ENCODE peak calls at places on chromosomes 1 and 21, in eight cellular contexts. L, E, B, C, K, X, Z and R are unnamed samples.

GRCh38 chr1:36705629-36706028 is 222.9 kb upstream of the CSF3R start:
- DNase-seq in L (no peak), E (no peak), B (no peak), C (no peak), K (no peak), X (no peak), Z (no peak), R (peak; percentile 9)

GRCh38 chr1:7107109-7107830 is 322.0 kb downstream of the CAMTA1 start:
- DNase-seq in L (no peak), E (no peak), B (no peak), C (no peak), K (no peak), X (no peak), Z (no peak), R (no peak)

GRCh38 chr1:93080424-93080823 is 1.3 kb downstream of the MTF2 start:
- DNase-seq in L (no peak), E (no peak), B (peak; percentile 77), C (no peak), K (no peak), X (no peak), Z (no peak), R (no peak)

GRCh38 chr21:14957836-14958235 is 107.0 kb downstream of the NRIP1 start:
- DNase-seq in L (no peak), E (no peak), B (no peak), C (no peak), K (no peak), X (no peak), Z (no peak), R (no peak)

GRCh38 chr1:183048087-183049085 is 25.2 kb downstream of the LAMC1 start:
- DNase-seq in L (no peak), E (no peak), B (no peak), C (no peak), K (no peak), X (no peak), Z (no peak), R (no peak)

GRCh38 chr1:240000634-240001033 is 91.0 kb upstream of the FMN2 start:
- DNase-seq in L (no peak), E (no peak), B (peak; percentile 68), C (no peak), K (no peak), X (no peak), Z (no peak), R (no peak)

GRCh38 chr1:3518256-3518655 is 63.8 kb downstream of the ARHGEF16 start:
- DNase-seq in L (no peak), E (no peak), B (no peak), C (no peak), K (no peak), X (peak; percentile 20), Z (no peak), R (no peak)

GRCh38 chr1:203945030-203945429 is 83.6 kb downstream of the SNRPE start:
- DNase-seq in L (no peak), E (no peak), B (no peak), C (no peak), K (no peak), X (no peak), Z (no peak), R (no peak)

GRCh38 chr1:14140800-14141526 is 441.0 kb downstream of the PRDM2 start:
- DNase-seq in L (no peak), E (peak; percentile 25), B (peak; percentile 50), C (peak; percentile 55), K (peak; percentile 29), X (no peak), Z (no peak), R (no peak)

GRCh38 chr1:203776636-203777035 is 11.7 kb downstream of the LAX1 start:
- DNase-seq in L (no peak), E (no peak), B (no peak), C (peak; percentile 14), K (no peak), X (no peak), Z (no peak), R (peak; percentile 22)

DNA sequence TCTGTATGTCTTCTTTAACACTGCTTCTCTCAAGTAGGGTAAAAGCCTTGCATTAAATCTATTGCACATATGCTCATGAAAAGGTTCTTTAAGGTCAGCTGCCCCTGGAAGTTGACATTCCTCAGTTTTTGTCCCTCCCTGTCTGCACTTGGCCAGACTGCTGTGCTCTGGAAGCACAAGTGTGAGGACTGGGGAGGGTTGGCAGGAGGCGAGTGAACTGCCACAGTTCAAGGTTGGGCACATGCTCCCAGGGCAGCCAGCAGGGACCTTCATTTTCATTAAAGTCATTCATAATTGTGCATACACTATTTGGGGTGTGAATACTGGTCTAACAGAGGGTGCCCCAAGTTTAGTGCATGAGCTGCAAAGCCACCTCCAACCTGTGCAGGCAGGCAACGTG is 10.9 kb upstream of the THEM5 start:
- DNase-seq in L (no peak), E (no peak), B (no peak), C (no peak), K (no peak), X (no peak), Z (no peak), R (no peak)
- H3K27ac ChIP-seq in L (no peak overlapping the region), E (no peak overlapping the region), B (no peak overlapping the region), C (no peak overlapping the region), K (no peak overlapping the region), X (no peak overlapping the region), Z (no peak overlapping the region), R (no peak overlapping the region)

GRCh38 chr1:226702957-226703831 is 35.9 kb downstream of the ITPKB start:
- DNase-seq in L (peak; percentile 60), E (peak; percentile 46), B (peak; percentile 84), C (peak; percentile 87), K (peak; percentile 78), X (peak; percentile 86), Z (peak; percentile 54), R (peak; percentile 81)
- H3K27ac ChIP-seq in L (peak overlapping the region; percentile 99), E (peak overlapping the region; percentile 92), B (peak overlapping the region; percentile 92), C (peak overlapping the region; percentile 95), K (peak overlapping the region; percentile 98), X (peak overlapping the region; percentile 95), Z (peak overlapping the region; percentile 91), R (peak overlapping the region; percentile 99)

GRCh38 chr21:38759286-38759872 is 46.4 kb upstream of the ETS2 start:
- DNase-seq in L (no peak), E (no peak), B (peak; percentile 20), C (no peak), K (no peak), X (no peak), Z (no peak), R (no peak)
- H3K27ac ChIP-seq in L (no peak overlapping the region), E (no peak overlapping the region), B (peak overlapping the region; percentile 29), C (no peak overlapping the region), K (peak overlapping the region; percentile 54), X (no peak overlapping the region), Z (no peak overlapping the region), R (no peak overlapping the region)

GRCh38 chr1:60972841-60973364 is 109.5 kb upstream of the NFIA start:
- DNase-seq in L (no peak), E (no peak), B (peak; percentile 91), C (no peak), K (no peak), X (no peak), Z (no peak), R (no peak)
- H3K27ac ChIP-seq in L (no peak overlapping the region), E (no peak overlapping the region), B (no peak overlapping the region), C (no peak overlapping the region), K (no peak overlapping the region), X (no peak overlapping the region), Z (no peak overlapping the region), R (no peak overlapping the region)

GRCh38 chr1:20074046-20074724 is 4.2 kb downstream of the PLA2G5 start:
- DNase-seq in L (no peak), E (no peak), B (no peak), C (no peak), K (no peak), X (no peak), Z (no peak), R (no peak)
- H3K27ac ChIP-seq in L (no peak overlapping the region), E (no peak overlapping the region), B (no peak overlapping the region), C (no peak overlapping the region), K (no peak overlapping the region), X (no peak overlapping the region), Z (no peak overlapping the region), R (no peak overlapping the region)